ENCODE peak calls at places on chromosomes 7 and 10, in four cellular contexts. C, B, U and W are unnamed samples.

GRCh38 chr10:50033481-50033880 is 34.3 kb upstream of the WASHC2A start:
- DNase-seq in C (no peak), B (no peak), U (no peak), W (no peak)

GRCh38 chr10:17174626-17175025 is 26.8 kb downstream of the TRDMT1 start:
- DNase-seq in C (no peak), B (no peak), U (no peak), W (no peak)

GRCh38 chr10:68829494-68829893 is 2.2 kb downstream of the STOX1 start:
- DNase-seq in C (no peak), B (no peak), U (no peak), W (no peak)

GRCh38 chr10:79380918-79381775 is 33.9 kb downstream of the PPIF start:
- DNase-seq in C (peak), B (no peak), U (no peak), W (no peak)

GRCh38 chr10:47262606-47263295 is 37.2 kb upstream of the GDF10 start:
- DNase-seq in C (no peak), B (no peak), U (no peak), W (no peak)

GRCh38 chr10:16612148-16612742 is 90.6 kb upstream of the C1QL3 start:
- DNase-seq in C (no peak), B (peak), U (peak), W (no peak)

GRCh38 chr10:132158122-132158741 is 28.5 kb upstream of the DPYSL4 start:
- DNase-seq in C (no peak), B (no peak), U (no peak), W (no peak)

GRCh38 chr7:101564778-101565211 is 64.3 kb downstream of the MYL10 start:
- DNase-seq in C (no peak), B (peak), U (peak), W (no peak)

GRCh38 chr7:86469680-86470295 is 173.9 kb upstream of the GRM3 start:
- DNase-seq in C (no peak), B (peak), U (peak), W (peak)

GRCh38 chr7:137771273-137771672 is 75.5 kb downstream of the DGKI start:
- DNase-seq in C (no peak), B (no peak), U (no peak), W (no peak)

GRCh38 chr7:120110169-120110568 is 162.8 kb upstream of the KCND2 start:
- DNase-seq in C (no peak), B (peak), U (no peak), W (no peak)

GRCh38 chr7:95608344-95609173 is 12.2 kb upstream of the PDK4 start:
- DNase-seq in C (peak), B (peak), U (peak), W (peak)

GRCh38 chr7:6306471-6306870 is 34.0 kb upstream of the CYTH3 start:
- DNase-seq in C (no peak), B (peak), U (peak), W (no peak)

GRCh38 chr10:119313645-119314044 is 106.3 kb downstream of the GRK5 start:
- DNase-seq in C (no peak), B (no peak), U (no peak), W (peak)

GRCh38 chr10:70558871-70559810 is 43.4 kb downstream of the PRF1 start:
- DNase-seq in C (peak), B (peak), U (peak), W (no peak)

GRCh38 chr10:109914966-109915365 is 8.3 kb downstream of the XPNPEP1 start:
- DNase-seq in C (no peak), B (peak), U (peak), W (no peak)

GRCh38 chr7:71817931-71818330 is 594.2 kb downstream of the CALN1 start:
- DNase-seq in C (no peak), B (no peak), U (no peak), W (no peak)

GRCh38 chr7:90552521-90552920 is 43.6 kb upstream of the CDK14 start:
- DNase-seq in C (no peak), B (peak), U (peak), W (no peak)

GRCh38 chr7:74022507-74022906 is 5.5 kb upstream of the ELN start:
- DNase-seq in C (no peak), B (no peak), U (no peak), W (no peak)

GRCh38 chr7:141014091-141014490 is 661 bp downstream of the MRPS33 start:
- DNase-seq in C (no peak), B (no peak), U (no peak), W (no peak)

GRCh38 chr7:101833799-101834198 is 16.4 kb downstream of the CUX1 start:
- DNase-seq in C (no peak), B (no peak), U (no peak), W (no peak)

GRCh38 chr10:20995123-20995978 is 98.2 kb upstream of the NEBL start:
- DNase-seq in C (no peak), B (no peak), U (no peak), W (no peak)

DNA sequence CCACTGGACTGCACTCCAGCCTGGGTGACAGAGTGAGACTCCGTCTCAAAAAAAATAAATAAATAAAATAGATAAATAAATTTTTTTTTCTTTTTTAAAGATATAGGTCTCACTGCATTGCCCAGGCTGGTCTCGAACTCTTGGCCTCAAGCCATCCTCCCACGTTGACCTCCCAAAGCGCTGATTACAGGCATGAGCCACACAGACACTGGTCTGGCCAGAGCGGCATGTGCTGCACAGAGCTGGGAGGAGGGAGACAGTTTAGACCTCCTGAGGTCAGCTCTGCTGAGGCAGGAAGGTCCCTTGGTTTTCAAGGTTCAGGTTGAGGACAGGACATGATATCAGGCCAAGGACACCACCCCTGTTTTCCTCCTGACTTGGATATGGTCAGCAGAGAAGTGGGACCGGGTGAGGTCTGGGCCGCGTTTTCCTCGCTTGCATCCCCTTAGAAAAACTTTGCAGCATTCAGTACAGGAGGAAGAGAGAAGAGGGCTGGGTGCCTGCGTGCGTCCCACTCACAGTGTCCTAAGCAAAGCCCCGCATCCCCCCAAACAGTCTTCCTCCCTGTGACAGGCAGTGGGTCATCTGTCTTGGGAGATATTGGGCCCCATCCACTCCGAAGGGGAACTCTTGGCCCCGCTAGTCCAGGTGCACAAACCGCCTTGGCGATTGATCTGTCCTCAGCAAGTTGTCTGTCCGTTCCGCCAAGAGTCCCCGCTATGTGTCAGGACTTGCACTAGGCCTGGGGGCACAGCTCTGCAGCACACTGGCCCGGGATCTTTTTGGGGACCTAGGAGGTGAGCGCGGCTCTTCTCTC is 56.1 kb downstream of the ZNF727 start:
- DNase-seq in C (no peak), B (no peak), U (no peak), W (no peak)
- H3K4me3 ChIP-seq in C (no peak), B (no peak), U (no peak), W (no peak)

GRCh38 chr7:134318443-134318842 is 1.7 kb upstream of the SLC35B4 start:
- DNase-seq in C (no peak), B (no peak), U (no peak), W (no peak)
- TF ChIP-seq CTCF in C (no peak), B (no peak), U (no peak), W (no peak)

DNA sequence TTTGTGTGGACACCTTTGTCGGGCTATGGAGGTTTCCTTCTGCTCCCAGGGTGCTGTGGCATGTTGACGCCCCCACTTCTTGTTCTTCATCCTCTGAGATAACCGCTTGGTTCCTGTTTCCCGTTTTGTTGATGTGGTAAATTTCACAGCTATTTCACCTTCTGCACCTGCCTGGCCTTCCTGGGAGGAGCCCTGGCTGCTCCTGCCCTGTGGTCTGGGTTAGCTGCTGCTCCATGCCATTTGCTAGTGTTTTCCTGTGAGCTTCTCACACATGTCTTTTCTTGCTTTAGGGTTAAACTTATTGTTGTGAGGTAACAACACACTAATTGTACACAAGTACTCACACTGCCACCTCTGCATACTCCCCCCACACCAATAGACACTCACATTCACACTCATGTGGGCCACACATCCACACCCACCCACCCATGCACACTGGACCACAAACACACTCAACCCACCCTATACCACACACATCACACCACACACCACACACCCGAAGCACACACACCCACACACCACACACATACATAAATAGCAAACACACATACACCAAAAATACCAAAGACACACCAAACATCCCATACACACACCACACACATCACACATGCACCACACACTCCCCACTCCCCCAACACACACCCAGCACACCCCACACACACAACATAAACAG is 46.6 kb upstream of the MSMB start:
- DNase-seq in C (no peak), B (no peak), U (no peak), W (peak)
- H3K4me3 ChIP-seq in C (no peak), B (no peak), U (no peak), W (no peak)

GRCh38 chr10:14723052-14723689 is 51.5 kb downstream of the FAM107B start:
- DNase-seq in C (no peak), B (no peak), U (no peak), W (no peak)

GRCh38 chr10:14732146-14732545 is 42.6 kb downstream of the FAM107B start:
- DNase-seq in C (no peak), B (no peak), U (no peak), W (no peak)

DNA sequence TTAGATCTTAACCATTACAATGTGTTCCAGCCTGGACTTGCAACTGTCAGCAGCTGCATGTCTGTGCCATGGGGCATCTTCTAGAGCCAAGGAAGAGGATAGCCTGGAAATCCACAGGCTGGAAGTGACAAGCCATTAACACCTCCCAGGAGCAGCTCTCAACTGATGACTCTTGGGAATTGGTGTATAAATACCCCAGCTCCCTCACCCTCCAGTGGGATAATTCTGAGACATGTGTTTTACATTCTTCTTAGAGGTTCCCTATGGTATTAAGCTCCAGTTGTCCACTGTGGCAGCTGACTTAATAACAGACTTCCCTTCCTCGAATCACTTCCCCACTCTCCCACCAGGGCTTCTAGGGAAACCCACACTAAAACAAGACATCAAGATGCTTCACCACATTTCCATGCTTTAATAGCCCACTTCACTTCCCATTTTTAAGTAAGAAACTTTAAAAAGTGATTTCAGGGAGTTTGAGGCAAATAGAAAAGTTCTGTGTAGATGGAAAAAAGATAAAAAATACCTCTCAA is 47.2 kb downstream of the FAM107B start:
- DNase-seq in C (no peak), B (peak), U (no peak), W (no peak)
- TF ChIP-seq CTCF in C (no peak), B (no peak), U (no peak), W (no peak)

GRCh38 chr10:101778151-101778780 is 2.4 kb upstream of the FGF8 start:
- DNase-seq in C (no peak), B (no peak), U (no peak), W (no peak)
- H3K4me3 ChIP-seq in C (no peak), B (no peak), U (no peak), W (no peak)

DNA sequence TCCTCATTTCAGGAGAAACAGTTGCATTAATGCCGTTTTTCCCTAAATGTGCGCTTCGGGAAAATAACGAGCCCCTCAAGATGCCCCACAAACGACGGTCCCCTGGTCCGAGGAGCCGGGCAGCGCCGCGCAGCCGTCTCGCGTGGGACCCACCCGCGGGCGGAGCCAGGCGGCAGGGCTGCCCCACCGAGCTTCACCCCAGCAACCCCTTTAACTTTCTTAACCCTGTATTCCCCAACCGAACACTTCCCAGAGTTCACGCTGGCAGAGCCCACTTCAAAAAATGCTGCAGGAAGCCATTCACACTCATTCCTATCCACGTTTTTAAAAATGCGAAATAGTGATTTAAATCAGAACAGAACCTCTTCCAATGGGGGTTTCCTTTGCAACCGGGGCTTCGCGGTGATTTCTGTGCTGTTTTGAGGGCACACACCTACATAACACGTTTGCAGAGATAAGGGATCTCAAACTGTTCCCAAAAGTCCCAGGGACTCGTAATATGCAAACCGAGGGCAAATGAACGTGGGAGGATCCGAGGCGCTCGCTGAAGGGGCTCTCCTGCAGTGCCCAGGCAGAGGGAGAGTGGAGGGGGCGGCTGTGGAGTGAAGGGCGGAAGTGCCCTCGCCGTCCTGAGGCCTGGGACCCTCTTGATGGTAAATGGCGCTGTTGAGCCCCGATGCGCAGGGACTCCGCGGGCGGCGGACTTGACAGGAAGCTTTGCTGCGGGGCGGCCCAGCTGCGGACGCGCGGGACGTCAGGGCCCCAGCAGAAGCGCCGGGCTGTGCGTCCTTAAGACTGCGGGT is 152.1 kb upstream of the YAE1 start:
- DNase-seq in C (peak), B (peak), U (peak), W (peak)
- TF ChIP-seq CTCF in C (no peak), B (no peak), U (no peak), W (peak)